ENCODE peak calls at places on chromosome 10, in four cellular contexts. H is cardiac fibroblast, L is mesothelial cell of epicardium, T is astrocyte of the spinal cord. P is an unnamed sample.

GRCh38 chr10:61284222-61284890 is 168.8 kb downstream of the TMEM26 start:
- DNase-seq in H (peak), L (no peak), T (peak), P (peak)

GRCh38 chr10:124347956-124348355 is 70.8 kb downstream of the OAT start:
- DNase-seq in H (no peak), L (no peak), T (no peak), P (no peak)

GRCh38 chr10:71395621-71396020 is 1.1 kb upstream of the CDH23 start:
- DNase-seq in H (no peak), L (peak), T (no peak), P (no peak)

GRCh38 chr10:35375091-35375765 is 38.9 kb downstream of the CCNY start:
- DNase-seq in H (peak), L (no peak), T (peak), P (no peak)

GRCh38 chr10:131067690-131068089 is 243.8 kb downstream of the TCERG1L start:
- DNase-seq in H (no peak), L (no peak), T (no peak), P (no peak)

GRCh38 chr10:92695679-92696605 is 6.2 kb downstream of the HHEX start:
- DNase-seq in H (peak), L (peak), T (peak), P (peak)

GRCh38 chr10:97204826-97205679 is 19.3 kb upstream of the SLIT1 start:
- DNase-seq in H (no peak), L (no peak), T (no peak), P (no peak)

GRCh38 chr10:114540191-114540590 is 117.9 kb downstream of the ABLIM1 start:
- DNase-seq in H (no peak), L (no peak), T (no peak), P (no peak)

GRCh38 chr10:117320050-117320665 is 55.1 kb downstream of the PDZD8 start:
- DNase-seq in H (peak), L (no peak), T (peak), P (peak)

GRCh38 chr10:25758041-25758457 is 176.0 kb upstream of the MYO3A start:
- DNase-seq in H (peak), L (no peak), T (peak), P (peak)

GRCh38 chr10:124388476-124388822 is 30.3 kb downstream of the OAT start:
- DNase-seq in H (no peak), L (no peak), T (no peak), P (no peak)

GRCh38 chr10:78672898-78673297 is 395.9 kb upstream of the ZMIZ1 start:
- DNase-seq in H (peak), L (no peak), T (peak), P (no peak)

GRCh38 chr10:119651514-119652327 is 541 bp downstream of the BAG3 start:
- DNase-seq in H (no peak), L (peak), T (no peak), P (peak)

GRCh38 chr10:92689663-92690210 is at the start of gene HHEX:
- DNase-seq in H (peak), L (no peak), T (peak), P (no peak)

GRCh38 chr10:48935141-48935540 is 4.5 kb downstream of the LRRC18 start:
- DNase-seq in H (no peak), L (no peak), T (peak), P (peak)

GRCh38 chr10:62847433-62847832 is 31.3 kb upstream of the EGR2 start:
- DNase-seq in H (no peak), L (no peak), T (no peak), P (no peak)
- TF ChIP-seq CTCF in H (no peak), L (no peak), T (no peak), P (no peak)

DNA sequence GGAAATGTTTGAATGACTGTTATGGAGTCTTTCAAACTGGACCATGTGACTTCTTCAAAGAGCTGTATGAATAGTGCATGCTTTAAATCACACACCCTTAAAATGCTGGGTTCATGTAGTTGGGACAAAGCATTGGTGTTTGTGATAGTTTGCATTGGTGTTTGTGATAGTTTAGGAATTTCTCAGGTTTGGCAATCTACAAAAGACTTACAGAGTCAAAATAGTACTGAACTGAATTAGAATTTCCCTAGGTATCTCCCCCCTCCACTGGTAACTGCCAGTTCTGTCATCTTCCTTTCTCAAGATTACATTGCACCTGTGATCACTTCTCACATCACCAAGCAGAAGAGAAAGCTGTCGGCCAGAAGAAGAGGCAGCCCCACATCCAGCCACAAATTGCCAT is 261.1 kb downstream of the GATA3 start:
- DNase-seq in H (no peak), L (no peak), T (no peak), P (no peak)
- TF ChIP-seq CTCF in H (no peak), L (no peak), T (no peak), P (no peak)

DNA sequence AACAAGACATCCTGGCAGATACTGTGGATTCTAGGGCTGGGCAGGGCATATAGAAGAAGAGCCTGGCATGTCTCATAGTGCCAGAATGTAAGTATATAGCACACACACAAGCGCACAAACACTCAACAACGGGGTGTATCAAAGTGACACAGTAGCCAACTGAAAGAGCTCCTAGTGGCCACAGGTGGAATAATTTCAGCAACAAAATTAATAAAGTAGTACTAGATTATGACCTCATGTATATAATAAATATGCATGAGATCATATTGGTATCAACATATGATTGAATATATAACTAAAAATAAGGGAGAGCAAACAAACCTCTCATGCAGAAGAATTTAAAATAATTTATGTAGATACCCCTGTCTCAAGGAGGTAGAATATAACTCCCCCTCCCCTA is 72.4 kb upstream of the CXCL12 start:
- DNase-seq in H (no peak), L (no peak), T (no peak), P (no peak)
- TF ChIP-seq CTCF in H (no peak), L (peak), T (peak), P (no peak)

DNA sequence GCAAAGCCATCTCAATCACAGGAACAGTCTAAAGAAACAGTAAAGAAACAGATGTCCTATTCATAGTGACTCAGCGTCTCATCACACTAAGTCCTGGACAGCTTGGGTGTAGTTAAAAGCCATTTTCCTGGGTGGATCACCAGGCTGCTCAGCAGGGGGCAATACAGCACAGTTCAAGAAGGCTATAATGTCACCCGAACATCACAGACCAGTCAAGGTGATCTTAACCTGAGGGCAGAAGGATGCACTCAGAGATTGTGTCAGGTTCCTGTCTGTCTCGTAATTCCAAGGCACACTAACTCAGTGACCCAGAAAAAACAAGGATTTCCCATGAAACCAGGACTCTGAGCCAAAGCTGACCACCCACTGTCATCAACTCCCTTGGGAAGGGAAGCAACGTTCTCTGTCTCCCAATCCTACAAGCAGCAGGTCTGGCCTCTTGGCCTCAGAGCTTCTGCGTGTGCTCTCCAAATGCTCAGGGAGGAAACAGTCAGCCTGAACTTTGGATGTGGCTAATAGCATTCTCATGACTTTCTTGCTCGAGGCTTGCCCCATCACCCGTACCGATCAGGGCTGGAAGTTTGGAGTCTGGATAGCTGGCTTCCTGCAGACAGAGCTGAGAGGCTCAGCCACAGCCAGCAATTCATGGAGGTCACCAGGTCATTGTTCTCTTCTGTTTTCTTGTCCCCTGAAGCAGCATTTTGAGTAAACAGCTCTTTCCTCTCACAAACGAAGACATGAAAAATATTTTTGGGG is 90.4 kb upstream of the FAM171A1 start:
- DNase-seq in H (peak), L (no peak), T (peak), P (no peak)
- TF ChIP-seq CTCF in H (peak), L (no peak), T (peak), P (no peak)

GRCh38 chr10:84613336-84614021 is 285.1 kb downstream of the CCSER2 start:
- DNase-seq in H (peak), L (peak), T (peak), P (peak)
- TF ChIP-seq CTCF in H (no peak), L (no peak), T (peak), P (peak)

GRCh38 chr10:929965-930364 is 1.5 kb downstream of the LARP4B start:
- DNase-seq in H (no peak), L (no peak), T (no peak), P (no peak)

GRCh38 chr10:930415-931325 is 835 bp downstream of the LARP4B start:
- DNase-seq in H (peak), L (peak), T (peak), P (peak)

GRCh38 chr10:932589-932988 is 1.1 kb upstream of the LARP4B start:
- DNase-seq in H (no peak), L (no peak), T (no peak), P (no peak)

GRCh38 chr10:934746-935406 is 3.4 kb upstream of the LARP4B start:
- DNase-seq in H (no peak), L (no peak), T (no peak), P (no peak)

GRCh38 chr10:931326-932318 is at the start of gene LARP4B:
- DNase-seq in H (peak), L (peak), T (peak), P (peak)
- TF ChIP-seq CTCF in H (no peak), L (no peak), T (no peak), P (no peak)

GRCh38 chr10:132427071-132427771 is 30.2 kb downstream of the PWWP2B start:
- DNase-seq in H (no peak), L (no peak), T (no peak), P (no peak)
- TF ChIP-seq CTCF in H (no peak), L (no peak), T (no peak), P (no peak)

GRCh38 chr10:94043431-94043990 is 49.8 kb downstream of the PLCE1 start:
- DNase-seq in H (no peak), L (no peak), T (no peak), P (no peak)
- TF ChIP-seq CTCF in H (no peak), L (no peak), T (no peak), P (no peak)

P was measured in nephron progenitor cell.